ENCODE peak calls at places on chromosomes 11 and 22, in five cellular contexts. One of them, this sample, is unnamed.

GRCh38 chr11:27694992-27695391 is 5.3 kb downstream of the BDNF start:
- DNase-seq in GM12878: no peak
- DNase-seq in SK-N-SH: peak
- DNase-seq in HCT116: no peak
- DNase-seq in H1: no peak
- DNase-seq in this sample: peak

GRCh38 chr11:12769834-12770345 is 95.7 kb downstream of the TEAD1 start:
- DNase-seq in GM12878: no peak
- DNase-seq in SK-N-SH: no peak
- DNase-seq in HCT116: peak
- DNase-seq in H1: no peak
- DNase-seq in this sample: peak

GRCh38 chr11:110182886-110183285 is 89.7 kb downstream of the ZC3H12C start:
- DNase-seq in GM12878: no peak
- DNase-seq in SK-N-SH: no peak
- DNase-seq in HCT116: peak
- DNase-seq in H1: no peak
- DNase-seq in this sample: no peak

GRCh38 chr11:91805293-91805692 is 419.3 kb upstream of the FAT3 start:
- DNase-seq in GM12878: no peak
- DNase-seq in SK-N-SH: no peak
- DNase-seq in HCT116: no peak
- DNase-seq in H1: no peak
- DNase-seq in this sample: no peak

GRCh38 chr22:28710112-28710888 is 30.7 kb upstream of the TTC28 start:
- DNase-seq in GM12878: no peak
- DNase-seq in SK-N-SH: peak
- DNase-seq in HCT116: no peak
- DNase-seq in H1: no peak
- DNase-seq in this sample: no peak

GRCh38 chr22:47287516-47287915 is 525.1 kb downstream of the TBC1D22A start:
- DNase-seq in GM12878: no peak
- DNase-seq in SK-N-SH: no peak
- DNase-seq in HCT116: no peak
- DNase-seq in H1: no peak
- DNase-seq in this sample: no peak

GRCh38 chr11:75313457-75314272 is 37.8 kb downstream of the ARRB1 start:
- DNase-seq in GM12878: no peak
- DNase-seq in SK-N-SH: no peak
- DNase-seq in HCT116: no peak
- DNase-seq in H1: no peak
- DNase-seq in this sample: no peak

GRCh38 chr22:23067023-23067650 is 3.2 kb upstream of the GNAZ start:
- DNase-seq in GM12878: no peak
- DNase-seq in SK-N-SH: no peak
- DNase-seq in HCT116: no peak
- DNase-seq in H1: peak
- DNase-seq in this sample: no peak

GRCh38 chr11:11057472-11057854 is 199.6 kb upstream of the ZBED5 start:
- DNase-seq in GM12878: no peak
- DNase-seq in SK-N-SH: no peak
- DNase-seq in HCT116: no peak
- DNase-seq in H1: no peak
- DNase-seq in this sample: no peak

GRCh38 chr11:112291191-112291590 is 30.5 kb upstream of the PLET1 start:
- DNase-seq in GM12878: no peak
- DNase-seq in SK-N-SH: no peak
- DNase-seq in HCT116: no peak
- DNase-seq in H1: no peak
- DNase-seq in this sample: no peak

GRCh38 chr11:124238512-124238911 is 2.4 kb upstream of the OR8G1 start:
- DNase-seq in GM12878: no peak
- DNase-seq in SK-N-SH: no peak
- DNase-seq in HCT116: no peak
- DNase-seq in H1: no peak
- DNase-seq in this sample: no peak
- TF ChIP-seq JUND in GM12878: no peak
- TF ChIP-seq JUND in SK-N-SH: no peak
- TF ChIP-seq JUND in HCT116: no peak
- TF ChIP-seq JUND in H1: no peak
- TF ChIP-seq JUND in this sample: no peak

GRCh38 chr11:69287968-69288882 is 5.7 kb upstream of the MYEOV start:
- DNase-seq in GM12878: no peak
- DNase-seq in SK-N-SH: no peak
- DNase-seq in HCT116: no peak
- DNase-seq in H1: no peak
- DNase-seq in this sample: no peak

GRCh38 chr11:69286358-69287327 is 7.3 kb upstream of the MYEOV start:
- DNase-seq in GM12878: no peak
- DNase-seq in SK-N-SH: no peak
- DNase-seq in HCT116: no peak
- DNase-seq in H1: no peak
- DNase-seq in this sample: no peak

GRCh38 chr11:69291459-69292110 is 2.4 kb upstream of the MYEOV start:
- DNase-seq in GM12878: no peak
- DNase-seq in SK-N-SH: no peak
- DNase-seq in HCT116: no peak
- DNase-seq in H1: no peak
- DNase-seq in this sample: no peak

GRCh38 chr11:69290791-69291190 is 3.2 kb upstream of the MYEOV start:
- DNase-seq in GM12878: no peak
- DNase-seq in SK-N-SH: no peak
- DNase-seq in HCT116: no peak
- DNase-seq in H1: no peak
- DNase-seq in this sample: no peak

GRCh38 chr11:69288883-69289242 is 5.1 kb upstream of the MYEOV start:
- DNase-seq in GM12878: no peak
- DNase-seq in SK-N-SH: no peak
- DNase-seq in HCT116: no peak
- DNase-seq in H1: no peak
- DNase-seq in this sample: no peak
- TF ChIP-seq JUND in GM12878: no peak
- TF ChIP-seq JUND in SK-N-SH: no peak
- TF ChIP-seq JUND in HCT116: no peak
- TF ChIP-seq JUND in H1: no peak
- TF ChIP-seq JUND in this sample: no peak

DNA sequence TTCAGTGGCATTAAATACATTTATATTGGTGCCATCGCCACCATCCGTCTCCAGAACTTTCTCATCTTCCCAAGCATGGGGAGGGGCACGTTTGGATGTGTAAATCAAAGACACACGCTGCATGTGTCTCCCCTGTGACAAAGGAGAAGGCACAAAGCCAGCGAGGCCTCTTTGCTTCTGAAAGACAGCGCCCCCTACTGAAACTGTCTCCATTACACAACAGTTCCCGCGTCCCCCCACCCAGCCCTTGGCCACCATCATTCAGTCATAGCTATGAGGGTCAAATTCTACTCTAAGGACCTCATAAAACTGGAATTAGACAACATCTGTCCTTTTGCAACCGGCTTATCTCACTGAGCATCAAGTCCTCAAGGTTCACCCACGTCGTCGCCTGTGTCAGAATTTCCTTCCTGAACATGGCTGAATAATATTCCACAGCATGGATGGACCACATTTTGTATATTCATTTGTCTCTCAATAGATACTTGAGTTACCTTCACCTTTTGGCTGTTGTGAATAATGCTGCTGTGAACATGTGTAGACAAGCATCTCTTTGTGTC is 64.8 kb downstream of the IGF2 start:
- DNase-seq in GM12878: no peak
- DNase-seq in SK-N-SH: no peak
- DNase-seq in HCT116: no peak
- DNase-seq in H1: peak
- DNase-seq in this sample: no peak
- TF ChIP-seq JUND in GM12878: no peak
- TF ChIP-seq JUND in SK-N-SH: no peak
- TF ChIP-seq JUND in HCT116: no peak
- TF ChIP-seq JUND in H1: no peak
- TF ChIP-seq JUND in this sample: no peak

DNA sequence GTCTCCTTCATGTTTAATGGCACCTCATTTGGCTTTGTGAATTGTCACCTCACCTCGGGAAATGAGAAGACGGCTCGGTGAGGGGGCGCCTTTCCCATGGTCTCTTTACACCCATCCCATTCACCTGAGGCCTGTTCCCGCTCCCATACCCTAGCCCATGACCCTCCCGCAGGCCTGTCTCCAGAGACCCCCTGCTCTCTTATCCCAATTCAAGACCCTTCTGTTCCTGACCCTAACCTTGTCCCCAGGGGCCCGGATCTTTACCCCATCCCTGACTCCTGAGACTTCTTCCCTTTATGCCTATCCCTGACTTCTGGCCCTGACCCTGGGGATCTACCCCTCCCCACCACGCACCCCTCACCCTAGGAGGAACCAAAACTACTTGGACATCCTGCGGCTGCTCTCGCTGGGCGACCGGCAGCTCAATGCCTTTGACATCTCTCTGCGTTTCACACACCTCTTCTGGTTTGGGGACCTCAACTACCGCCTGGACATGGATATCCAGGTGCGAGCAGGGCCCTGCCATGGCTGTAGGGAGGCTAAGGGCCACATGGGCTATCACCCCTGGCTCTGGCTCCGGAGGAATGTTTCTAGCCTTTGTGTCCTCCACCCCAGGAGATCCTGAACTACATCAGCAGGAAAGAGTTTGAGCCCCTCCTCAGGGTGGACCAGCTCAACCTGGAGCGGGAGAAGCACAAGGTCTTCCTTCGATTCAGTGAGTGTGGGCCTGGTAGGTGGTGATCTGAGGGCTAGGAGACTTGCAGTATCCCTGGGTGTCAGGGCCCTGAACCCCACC is 7.9 kb downstream of the INPPL1 start:
- DNase-seq in GM12878: no peak
- DNase-seq in SK-N-SH: no peak
- DNase-seq in HCT116: no peak
- DNase-seq in H1: peak
- DNase-seq in this sample: no peak
- TF ChIP-seq JUND in GM12878: no peak
- TF ChIP-seq JUND in SK-N-SH: no peak
- TF ChIP-seq JUND in HCT116: no peak
- TF ChIP-seq JUND in H1: no peak
- TF ChIP-seq JUND in this sample: no peak

GRCh38 chr22:27344546-27344945 is 457.0 kb downstream of the MN1 start:
- DNase-seq in GM12878: no peak
- DNase-seq in SK-N-SH: no peak
- DNase-seq in HCT116: no peak
- DNase-seq in H1: no peak
- DNase-seq in this sample: no peak

GRCh38 chr22:27347951-27348350 is 453.6 kb downstream of the MN1 start:
- DNase-seq in GM12878: no peak
- DNase-seq in SK-N-SH: no peak
- DNase-seq in HCT116: no peak
- DNase-seq in H1: no peak
- DNase-seq in this sample: peak

GRCh38 chr22:27348634-27349033 is 452.9 kb downstream of the MN1 start:
- DNase-seq in GM12878: no peak
- DNase-seq in SK-N-SH: no peak
- DNase-seq in HCT116: no peak
- DNase-seq in H1: no peak
- DNase-seq in this sample: no peak

GRCh38 chr22:27349456-27349855 is 452.1 kb downstream of the MN1 start:
- DNase-seq in GM12878: no peak
- DNase-seq in SK-N-SH: no peak
- DNase-seq in HCT116: no peak
- DNase-seq in H1: no peak
- DNase-seq in this sample: no peak

GRCh38 chr22:27345681-27346080 is 455.9 kb downstream of the MN1 start:
- DNase-seq in GM12878: no peak
- DNase-seq in SK-N-SH: no peak
- DNase-seq in HCT116: no peak
- DNase-seq in H1: no peak
- DNase-seq in this sample: no peak
- TF ChIP-seq JUND in GM12878: no peak
- TF ChIP-seq JUND in SK-N-SH: no peak
- TF ChIP-seq JUND in HCT116: no peak
- TF ChIP-seq JUND in H1: no peak
- TF ChIP-seq JUND in this sample: no peak

DNA sequence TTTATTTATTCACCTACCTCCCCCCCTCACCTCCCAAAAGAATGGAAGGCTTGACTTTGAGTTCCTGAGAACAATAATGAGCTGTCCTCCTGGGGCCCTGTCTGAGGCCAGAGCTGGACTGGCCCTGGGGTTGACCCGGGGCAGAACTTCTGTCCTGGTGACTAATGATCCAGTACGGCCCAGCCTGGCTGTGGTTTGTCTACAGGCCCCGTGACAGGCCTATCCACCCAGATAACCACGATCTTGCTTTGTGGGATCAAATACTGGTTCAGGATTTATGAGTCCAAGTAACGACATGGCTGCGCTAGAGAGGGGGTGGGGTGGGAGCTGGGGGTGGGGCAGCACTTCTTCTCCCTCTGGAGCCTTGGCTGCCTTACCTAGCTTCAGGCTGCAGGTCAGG is 81.5 kb downstream of the WT1 start:
- DNase-seq in GM12878: no peak
- DNase-seq in SK-N-SH: no peak
- DNase-seq in HCT116: no peak
- DNase-seq in H1: no peak
- DNase-seq in this sample: no peak
- TF ChIP-seq JUND in GM12878: no peak
- TF ChIP-seq JUND in SK-N-SH: no peak
- TF ChIP-seq JUND in HCT116: no peak
- TF ChIP-seq JUND in H1: no peak
- TF ChIP-seq JUND in this sample: no peak

This sample was measured in T47D.